ENCODE peak calls at places on chromosomes 13 and 19, in four cellular contexts. F, Z, M and V are unnamed samples.

GRCh38 chr19:40831502-40832430 is 18.5 kb downstream of the CYP2A6 start:
- DNase-seq in F (no peak), Z (no peak), M (no peak), V (no peak)

GRCh38 chr19:16888629-16889371 is at the start of gene F2RL3:
- DNase-seq in F (peak), Z (no peak), M (peak), V (peak)

GRCh38 chr13:72561791-72562190 is 165.6 kb downstream of the MZT1 start:
- DNase-seq in F (peak), Z (no peak), M (no peak), V (no peak)

GRCh38 chr13:73937420-73937819 is 196.8 kb downstream of the KLF12 start:
- DNase-seq in F (no peak), Z (no peak), M (no peak), V (no peak)

GRCh38 chr13:55341891-55342290 is 1798.8 kb upstream of the PRR20A start:
- DNase-seq in F (no peak), Z (no peak), M (no peak), V (no peak)

GRCh38 chr13:74819549-74819948 is 662.4 kb downstream of the TBC1D4 start:
- DNase-seq in F (no peak), Z (no peak), M (no peak), V (no peak)

GRCh38 chr19:5823579-5824281 is 15.8 kb downstream of the FUT6 start:
- DNase-seq in F (peak), Z (peak), M (peak), V (peak)

GRCh38 chr13:57624565-57625435 is 6.7 kb upstream of the PCDH17 start:
- DNase-seq in F (peak), Z (no peak), M (peak), V (peak)

GRCh38 chr19:982567-983170 is 1.5 kb upstream of the WDR18 start:
- DNase-seq in F (peak), Z (peak), M (peak), V (peak)

GRCh38 chr13:85074543-85075313 is 724.5 kb downstream of the SLITRK6 start:
- DNase-seq in F (no peak), Z (no peak), M (no peak), V (no peak)

GRCh38 chr13:91326156-91326555 is 21.3 kb upstream of the MIR17HG start:
- DNase-seq in F (no peak), Z (no peak), M (no peak), V (no peak)

GRCh38 chr19:1252221-1252817 is 3.9 kb downstream of the MIDN start:
- DNase-seq in F (peak), Z (no peak), M (no peak), V (peak)

GRCh38 chr19:5804516-5805464 is at the start of gene NRTN:
- DNase-seq in F (peak), Z (peak), M (peak), V (no peak)

GRCh38 chr19:51318687-51319675 is 7.5 kb downstream of the IGLON5 start:
- DNase-seq in F (no peak), Z (no peak), M (no peak), V (no peak)

GRCh38 chr19:16125738-16126495 is 14.2 kb downstream of the RAB8A start:
- DNase-seq in F (no peak), Z (no peak), M (no peak), V (no peak)

GRCh38 chr19:2270572-2271515 is 11.1 kb downstream of the PEAK3 start:
- DNase-seq in F (peak), Z (no peak), M (peak), V (peak)

DNA sequence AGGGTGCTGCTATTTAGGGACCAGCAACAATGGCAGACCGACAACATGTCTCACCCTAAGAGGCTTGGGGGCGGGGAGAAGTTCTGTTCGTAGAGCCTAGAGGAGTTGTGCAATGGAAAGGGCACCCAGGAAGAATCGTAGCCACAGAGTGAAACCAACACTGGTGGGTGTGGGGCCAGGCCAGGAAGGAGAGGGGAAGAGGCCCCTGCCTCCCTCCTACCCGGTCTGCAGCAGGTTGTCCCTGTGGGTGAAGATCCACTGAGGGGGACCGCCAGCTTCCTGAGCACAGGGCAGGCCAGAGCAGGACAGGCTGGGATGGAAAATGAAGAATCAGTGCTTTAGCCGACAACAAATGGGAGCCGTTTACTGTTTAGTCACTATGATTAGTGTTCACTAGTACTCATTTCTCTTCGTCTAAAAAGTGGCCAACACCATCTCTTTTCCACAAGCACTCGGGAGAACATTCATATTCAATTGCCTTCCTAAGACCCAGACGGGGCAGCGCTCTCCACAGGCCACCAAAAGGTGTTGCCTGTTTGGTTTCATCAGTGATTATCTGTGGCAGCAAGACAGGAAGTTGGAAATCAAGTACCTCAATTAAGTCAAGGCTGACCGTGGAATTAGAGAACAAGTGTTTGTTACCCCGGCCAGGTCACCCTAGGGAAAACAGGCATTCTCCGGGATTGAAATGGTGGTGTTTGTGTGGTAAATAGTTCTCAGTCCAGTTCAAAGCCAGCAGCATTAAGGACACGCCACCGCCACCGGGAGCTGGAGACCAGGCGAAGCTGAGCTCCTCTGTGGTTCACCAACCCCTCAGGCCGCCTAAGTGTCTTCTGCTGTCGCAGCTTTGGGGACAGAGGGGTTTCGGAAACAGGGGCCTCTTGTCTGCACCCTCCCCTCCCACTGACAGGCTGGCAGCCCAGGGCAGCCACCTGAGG is 1.0 kb upstream of the ATP11A start:
- DNase-seq in F (no peak), Z (peak), M (peak), V (peak)
- H3K27ac ChIP-seq in F (peak), Z (no peak), M (peak), V (peak)

GRCh38 chr13:33116321-33117010 is 100.2 kb downstream of the KL start:
- DNase-seq in F (no peak), Z (no peak), M (no peak), V (no peak)

GRCh38 chr13:33111414-33112110 is 95.3 kb downstream of the KL start:
- DNase-seq in F (no peak), Z (no peak), M (no peak), V (no peak)

GRCh38 chr13:33112745-33113144 is 96.5 kb downstream of the KL start:
- DNase-seq in F (no peak), Z (no peak), M (no peak), V (no peak)

GRCh38 chr13:33115274-33115673 is 99.1 kb downstream of the KL start:
- DNase-seq in F (no peak), Z (no peak), M (no peak), V (no peak)

DNA sequence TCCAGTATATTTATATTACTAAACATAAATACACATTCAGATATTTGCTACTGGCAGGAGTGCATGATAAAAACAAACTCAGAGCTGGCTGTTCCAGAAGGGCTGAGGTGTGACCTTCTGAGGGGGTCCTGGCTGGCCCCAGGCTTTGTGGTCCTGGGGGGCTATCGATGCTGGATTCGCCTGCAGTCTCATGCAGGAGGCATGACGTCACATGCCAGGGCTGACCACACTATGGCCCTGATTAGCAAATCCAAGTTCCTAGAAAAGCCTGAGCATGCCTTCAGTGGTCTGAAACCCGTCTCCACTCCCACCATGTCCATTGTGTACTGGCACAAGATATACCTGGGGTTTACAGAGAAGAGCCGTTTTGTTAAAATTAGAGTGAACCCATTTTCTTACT is 97.9 kb downstream of the KL start:
- DNase-seq in F (no peak), Z (no peak), M (no peak), V (no peak)
- TF ChIP-seq GABPA in F (no peak), Z (no peak), M (no peak), V (no peak)

GRCh38 chr19:29685326-29685725 is 20.1 kb downstream of the PLEKHF1 start:
- DNase-seq in F (no peak), Z (no peak), M (no peak), V (no peak)

GRCh38 chr19:29687897-29688728 is 22.9 kb downstream of the PLEKHF1 start:
- DNase-seq in F (no peak), Z (no peak), M (peak), V (no peak)

GRCh38 chr19:29686285-29686805 is 21.1 kb downstream of the PLEKHF1 start:
- DNase-seq in F (no peak), Z (no peak), M (no peak), V (no peak)

GRCh38 chr19:29690842-29691241 is 24.2 kb downstream of the C19orf12 start:
- DNase-seq in F (no peak), Z (peak), M (peak), V (peak)

GRCh38 chr19:29687244-29687896 is 22.1 kb downstream of the PLEKHF1 start:
- DNase-seq in F (no peak), Z (no peak), M (peak), V (peak)
- TF ChIP-seq POLR2AphosphoS5 in F (no peak), Z (no peak), M (no peak), V (no peak)

DNA sequence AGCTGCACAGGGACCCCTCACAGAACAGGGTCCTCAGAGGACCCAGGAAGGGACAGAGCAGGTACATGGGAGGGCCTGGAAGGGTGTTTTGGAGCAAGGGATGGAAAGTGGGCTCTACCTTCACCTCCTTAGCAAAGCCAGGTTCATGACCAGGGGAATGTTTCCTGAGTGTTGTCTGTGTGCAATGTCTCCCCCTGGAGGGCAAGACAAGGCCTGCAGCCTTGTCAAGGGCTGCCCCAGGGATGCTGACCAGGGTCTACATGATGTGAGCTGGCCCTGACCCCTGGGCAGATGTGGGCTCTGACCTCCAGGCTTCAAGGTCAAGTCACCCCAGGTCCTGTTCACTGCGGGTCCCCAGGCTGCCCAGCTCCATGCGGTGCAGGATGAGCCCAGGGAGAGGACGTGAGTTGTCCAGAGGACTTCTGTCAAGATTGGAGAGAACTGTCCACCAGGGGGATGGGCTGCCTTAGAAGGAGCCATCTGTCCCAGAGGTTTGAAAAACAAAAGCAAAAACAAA is 1.0 kb upstream of the CEACAM1 start:
- DNase-seq in F (peak), Z (peak), M (peak), V (peak)
- H3K27ac ChIP-seq in F (no peak), Z (no peak), M (no peak), V (peak)

GRCh38 chr13:100090861-100091260 is 2.0 kb downstream of the PCCA start:
- DNase-seq in F (no peak), Z (no peak), M (no peak), V (no peak)
- TF ChIP-seq GABPA in F (no peak), Z (no peak), M (no peak), V (no peak)

GRCh38 chr19:12205296-12205695 is 42.4 kb downstream of the ZNF136 start:
- DNase-seq in F (no peak), Z (no peak), M (no peak), V (no peak)
- TF ChIP-seq POLR2AphosphoS5 in F (no peak), Z (no peak), M (no peak), V (no peak)

GRCh38 chr19:58040751-58041525 is 7.1 kb downstream of the ZSCAN1 start:
- DNase-seq in F (no peak), Z (no peak), M (no peak), V (no peak)

GRCh38 chr19:58035863-58036262 is 2.0 kb downstream of the ZSCAN1 start:
- DNase-seq in F (no peak), Z (no peak), M (no peak), V (no peak)

GRCh38 chr19:58042709-58043340 is 9.0 kb downstream of the ZSCAN1 start:
- DNase-seq in F (no peak), Z (peak), M (no peak), V (no peak)

GRCh38 chr19:58037927-58038687 is 4.3 kb downstream of the ZSCAN1 start:
- DNase-seq in F (no peak), Z (peak), M (no peak), V (no peak)

GRCh38 chr19:58038688-58039204 is 4.9 kb downstream of the ZSCAN1 start:
- DNase-seq in F (no peak), Z (peak), M (no peak), V (no peak)
- H3K27ac ChIP-seq in F (no peak), Z (peak), M (no peak), V (no peak)

DNA sequence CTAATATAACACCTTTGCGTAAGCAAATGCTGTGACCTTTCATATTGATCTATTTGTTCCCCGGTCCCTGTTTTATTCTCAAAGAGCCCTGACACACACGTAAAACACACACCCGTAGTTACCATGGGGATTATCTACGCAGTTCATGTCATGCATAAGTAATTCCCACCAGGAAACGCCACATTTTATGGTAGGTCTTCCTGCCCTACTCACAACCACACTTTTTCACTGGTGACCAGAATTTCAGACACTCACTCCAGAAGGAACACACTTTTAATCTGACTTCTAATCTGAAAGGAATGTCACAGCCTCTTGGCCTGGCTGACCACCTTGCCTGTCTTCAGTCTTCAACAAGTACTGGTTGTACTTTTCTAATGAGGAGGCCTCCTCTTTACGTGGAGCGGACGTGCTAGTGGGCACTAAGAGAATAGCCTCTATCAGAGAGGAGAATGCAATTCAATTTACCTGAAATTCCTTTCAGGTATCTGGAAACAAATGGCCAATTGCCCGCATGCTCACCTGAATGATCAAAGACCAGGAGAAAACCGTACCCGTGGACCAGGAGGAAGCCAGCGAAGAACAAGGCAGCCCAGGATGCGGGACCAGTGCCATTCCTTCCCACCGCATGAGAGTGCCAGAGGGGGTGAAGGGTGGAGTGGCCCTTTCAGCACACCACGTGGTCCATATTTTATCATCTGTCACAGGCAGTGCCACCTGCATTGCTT is 46.6 kb downstream of the SLC7A1 start:
- DNase-seq in F (no peak), Z (no peak), M (no peak), V (no peak)
- TF ChIP-seq GABPA in F (no peak), Z (no peak), M (no peak), V (no peak)